ENCODE peak calls at places on chromosome 4, in five cellular contexts. N, F, D, C and R are unnamed samples. For H3K36me3, the result is how much of the 10 kb centered on the place peaks cover.

GRCh38 chr4:19992694-19993093 is 259.0 kb upstream of the SLIT2 start:
- DNase-seq in N (no peak), F (no peak), D (no peak), C (no peak), R (no peak)

GRCh38 chr4:184165291-184165690 is 52.4 kb downstream of the ENPP6 start:
- DNase-seq in N (no peak), F (no peak), D (peak), C (no peak), R (no peak)

GRCh38 chr4:112213850-112214249 is 17.7 kb upstream of the AP1AR start:
- DNase-seq in N (no peak), F (no peak), D (no peak), C (no peak), R (no peak)

GRCh38 chr4:2825740-2826139 is 17.9 kb upstream of the ADD1 start:
- DNase-seq in N (no peak), F (peak), D (no peak), C (no peak), R (no peak)

GRCh38 chr4:166197166-166197565 is 324.1 kb downstream of the TLL1 start:
- DNase-seq in N (no peak), F (no peak), D (no peak), C (no peak), R (no peak)

GRCh38 chr4:81470456-81471327 is 1.0 kb downstream of the RASGEF1B start:
- DNase-seq in N (peak), F (peak), D (peak), C (peak), R (peak)

GRCh38 chr4:101089168-101089567 is 258.2 kb downstream of the PPP3CA start:
- DNase-seq in N (no peak), F (no peak), D (no peak), C (no peak), R (no peak)

GRCh38 chr4:87844476-87844875 is 11.7 kb downstream of the MEPE start:
- DNase-seq in N (no peak), F (no peak), D (no peak), C (no peak), R (no peak)

GRCh38 chr4:53646792-53647191 is 55.5 kb upstream of the LNX1 start:
- DNase-seq in N (no peak), F (no peak), D (no peak), C (no peak), R (peak)

GRCh38 chr4:158535130-158535614 is 13.5 kb downstream of the RXFP1 start:
- DNase-seq in N (no peak), F (no peak), D (no peak), C (no peak), R (no peak)

GRCh38 chr4:83335691-83336090 is 1.0 kb upstream of the HPSE start:
- DNase-seq in N (no peak), F (no peak), D (no peak), C (no peak), R (no peak)

GRCh38 chr4:176380352-176381157 is 60.8 kb downstream of the SPCS3 start:
- DNase-seq in N (no peak), F (no peak), D (no peak), C (no peak), R (no peak)

DNA sequence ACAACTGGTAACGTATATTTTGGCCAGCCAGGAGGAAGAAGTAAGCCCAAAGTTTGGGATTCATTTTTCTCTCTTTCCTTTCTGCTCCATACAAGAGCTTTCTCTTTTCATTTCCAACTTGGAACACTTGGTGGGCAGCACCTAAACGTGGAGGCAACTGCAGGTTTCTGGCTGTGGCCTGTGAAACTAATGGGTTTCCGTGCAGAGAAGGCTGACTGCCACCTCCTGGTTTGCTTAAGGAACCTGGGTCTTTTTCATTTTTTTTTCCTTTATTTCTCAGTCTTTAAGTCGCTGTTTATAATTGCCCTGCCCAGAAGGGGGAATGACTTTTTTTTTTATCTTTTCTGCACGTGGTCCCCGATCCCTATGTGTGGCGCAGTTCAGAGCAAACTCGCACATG is 15.4 kb downstream of the ZNF718 start:
- DNase-seq in N (no peak), F (no peak), D (no peak), C (no peak), R (no peak)
- H3K36me3 ChIP-seq in N (under half), F (under half), D (half or more), C (under half), R (under half)

GRCh38 chr4:168893807-168894206 is 116.2 kb downstream of the CBR4 start:
- DNase-seq in N (no peak), F (no peak), D (no peak), C (no peak), R (no peak)
- H3K36me3 ChIP-seq in N (half or more), F (under half), D (half or more), C (half or more), R (under half)

DNA sequence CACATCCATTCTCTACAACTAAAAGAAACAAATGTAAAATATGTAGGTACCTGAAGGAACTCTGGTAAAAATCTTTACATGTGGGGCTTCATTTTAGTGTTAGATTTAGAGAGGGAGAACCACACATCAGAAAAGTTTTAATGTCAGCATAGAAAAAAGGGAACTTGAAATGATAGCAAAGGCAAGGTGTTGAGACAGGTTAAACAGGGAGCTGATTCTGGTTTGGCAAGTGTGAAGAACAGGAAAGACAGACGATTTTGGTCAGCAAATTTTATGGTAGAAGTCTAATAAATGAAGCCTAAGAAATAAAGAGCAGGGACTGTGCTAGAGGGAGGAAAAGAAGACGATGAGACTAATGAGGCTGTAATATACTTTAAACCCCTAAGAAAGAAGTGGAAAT is 67.6 kb upstream of the COX18 start:
- DNase-seq in N (no peak), F (no peak), D (no peak), C (no peak), R (no peak)
- H3K36me3 ChIP-seq in N (half or more), F (under half), D (half or more), C (half or more), R (under half)

GRCh38 chr4:84719115-84719514 is 136.2 kb downstream of the CDS1 start:
- DNase-seq in N (no peak), F (no peak), D (no peak), C (no peak), R (no peak)
- H3K36me3 ChIP-seq in N (half or more), F (under half), D (half or more), C (under half), R (under half)

GRCh38 chr4:105434940-105435339 is 38.9 kb downstream of the PPA2 start:
- DNase-seq in N (no peak), F (no peak), D (no peak), C (no peak), R (no peak)

GRCh38 chr4:105432438-105432837 is 41.4 kb downstream of the PPA2 start:
- DNase-seq in N (no peak), F (no peak), D (no peak), C (no peak), R (no peak)

GRCh38 chr4:105440890-105441289 is 33.0 kb downstream of the PPA2 start:
- DNase-seq in N (no peak), F (no peak), D (no peak), C (no peak), R (no peak)

GRCh38 chr4:105433421-105433820 is 40.4 kb downstream of the PPA2 start:
- DNase-seq in N (no peak), F (no peak), D (no peak), C (no peak), R (no peak)

GRCh38 chr4:105436414-105436813 is 37.4 kb downstream of the PPA2 start:
- DNase-seq in N (no peak), F (no peak), D (no peak), C (no peak), R (no peak)
- H3K36me3 ChIP-seq in N (half or more), F (under half), D (half or more), C (under half), R (under half)

GRCh38 chr4:108622828-108623227 is 2.5 kb downstream of the RPL34 start:
- DNase-seq in N (no peak), F (no peak), D (no peak), C (no peak), R (no peak)

GRCh38 chr4:108624263-108625056 is 4.1 kb downstream of the RPL34 start:
- DNase-seq in N (no peak), F (no peak), D (no peak), C (no peak), R (no peak)

GRCh38 chr4:108620933-108621905 is 843 bp downstream of the RPL34 start:
- DNase-seq in N (no peak), F (no peak), D (no peak), C (no peak), R (no peak)

GRCh38 chr4:108620101-108620932 is at the start of gene RPL34:
- DNase-seq in N (peak), F (peak), D (peak), C (peak), R (peak)

GRCh38 chr4:108622022-108622421 is 1.6 kb downstream of the RPL34 start:
- DNase-seq in N (no peak), F (no peak), D (no peak), C (no peak), R (no peak)
- H3K36me3 ChIP-seq in N (half or more), F (under half), D (half or more), C (half or more), R (under half)

DNA sequence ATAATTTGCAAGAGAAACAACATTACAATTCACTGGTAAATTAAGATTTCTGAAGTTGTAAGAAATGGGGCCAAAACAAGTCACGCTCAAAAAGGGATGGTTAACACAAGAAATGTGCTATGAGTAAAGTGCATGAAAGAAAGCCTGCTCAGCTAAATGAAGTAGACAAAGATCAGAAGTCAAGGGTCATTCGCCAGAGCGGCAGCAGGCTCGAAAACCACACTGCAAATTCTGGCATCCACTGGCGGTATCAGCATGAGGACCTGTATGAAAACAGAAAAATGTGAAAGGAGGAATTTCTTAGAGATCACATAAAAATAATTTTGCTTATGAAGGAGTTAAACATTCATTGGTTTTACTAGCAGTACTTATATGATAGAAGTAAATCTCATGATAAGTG is 49.6 kb downstream of the FBXL5 start:
- DNase-seq in N (no peak), F (no peak), D (no peak), C (no peak), R (no peak)
- H3K36me3 ChIP-seq in N (under half), F (under half), D (half or more), C (under half), R (under half)